ENCODE peak calls at places on chromosomes 5 and 9, in four cellular contexts. O is IMR-90, J is A549, M is GM12878. A is an unnamed sample.

GRCh38 chr5:103409013-103409670 is 150.6 kb downstream of the MACIR start:
- DNase-seq in O (no peak), J (no peak), M (no peak), A (no peak)

GRCh38 chr9:98550206-98550820 is 158.4 kb downstream of the GABBR2 start:
- DNase-seq in J (no peak), M (no peak), O (peak; percentile 82), A (no peak)

GRCh38 chr5:59746261-59746765 is 147.2 kb downstream of the PDE4D start:
- DNase-seq in J (peak; percentile 94), O (peak; percentile 6), M (no peak), A (no peak)

GRCh38 chr9:100575765-100576368 is 2.0 kb upstream of the CAVIN4 start:
- DNase-seq in M (no peak), O (peak; percentile 73), J (no peak), A (no peak)

GRCh38 chr9:129889936-129890717 is 54.9 kb downstream of the USP20 start:
- DNase-seq in J (no peak), O (no peak), M (peak; percentile 31), A (no peak)

GRCh38 chr9:14372437-14373318 is 58.7 kb upstream of the NFIB start:
- DNase-seq in J (peak; percentile 67), M (no peak), O (peak; percentile 69), A (no peak)

GRCh38 chr5:24535646-24536045 is 109.1 kb downstream of the CDH10 start:
- DNase-seq in M (no peak), O (no peak), J (peak; percentile 24), A (no peak)

GRCh38 chr5:168885324-168886120 is 306.4 kb upstream of the PANK3 start:
- DNase-seq in O (no peak), M (no peak), J (no peak), A (no peak)

GRCh38 chr5:87069974-87070608 is 197.6 kb upstream of the RASA1 start:
- DNase-seq in M (peak; percentile 59), J (peak; percentile 39), O (peak; percentile 77), A (no peak)

GRCh38 chr9:136088939-136089696 is 6.0 kb downstream of the NACC2 start:
- DNase-seq in M (no peak), J (no peak), O (no peak), A (no peak)

GRCh38 chr5:78501411-78502338 is 141.3 kb downstream of the SCAMP1 start:
- DNase-seq in J (no peak), O (no peak), M (no peak), A (no peak)

GRCh38 chr9:108850293-108850897 is 5.4 kb downstream of the ACTL7B start:
- DNase-seq in M (no peak), J (peak; percentile 39), O (peak; percentile 14), A (no peak)

GRCh38 chr5:38697013-38697412 is 140.6 kb upstream of the LIFR start:
- DNase-seq in O (no peak), M (no peak), J (no peak), A (no peak)

GRCh38 chr9:94905606-94906005 is 179.1 kb downstream of the AOPEP start:
- DNase-seq in O (no peak), M (no peak), J (peak; percentile 47), A (no peak)

GRCh38 chr5:62256161-62257017 is 49.6 kb upstream of the KIF2A start:
- DNase-seq in O (no peak), M (no peak), J (no peak), A (no peak)

GRCh38 chr9:84597131-84597530 is 72.4 kb upstream of the NTRK2 start:
- DNase-seq in M (peak; percentile 56), J (no peak), O (no peak), A (no peak)

GRCh38 chr9:90964101-90965020 is 162.7 kb downstream of the SYK start:
- DNase-seq in J (peak; percentile 34), O (no peak), M (no peak), A (no peak)

GRCh38 chr5:167356374-167356773 is 935.1 kb upstream of the WWC1 start:
- DNase-seq in J (no peak), O (no peak), M (no peak), A (no peak)

GRCh38 chr9:136927343-136928261 is 16.9 kb downstream of the FBXW5 start:
- DNase-seq in M (no peak), J (no peak), O (peak; percentile 28), A (no peak)

GRCh38 chr9:124242331-124243194 is 15.2 kb upstream of the NEK6 start:
- DNase-seq in J (no peak), M (no peak), O (peak; percentile 59), A (no peak)

GRCh38 chr9:124251188-124251587 is 6.6 kb upstream of the NEK6 start:
- DNase-seq in O (no peak), J (no peak), M (no peak), A (no peak)

GRCh38 chr9:124251605-124252366 is 6.0 kb upstream of the NEK6 start:
- DNase-seq in O (peak; percentile 78), M (no peak), J (peak; percentile 63), A (no peak)

GRCh38 chr9:124248992-124249391 is 8.8 kb upstream of the NEK6 start:
- DNase-seq in J (no peak), M (no peak), O (no peak), A (no peak)

DNA sequence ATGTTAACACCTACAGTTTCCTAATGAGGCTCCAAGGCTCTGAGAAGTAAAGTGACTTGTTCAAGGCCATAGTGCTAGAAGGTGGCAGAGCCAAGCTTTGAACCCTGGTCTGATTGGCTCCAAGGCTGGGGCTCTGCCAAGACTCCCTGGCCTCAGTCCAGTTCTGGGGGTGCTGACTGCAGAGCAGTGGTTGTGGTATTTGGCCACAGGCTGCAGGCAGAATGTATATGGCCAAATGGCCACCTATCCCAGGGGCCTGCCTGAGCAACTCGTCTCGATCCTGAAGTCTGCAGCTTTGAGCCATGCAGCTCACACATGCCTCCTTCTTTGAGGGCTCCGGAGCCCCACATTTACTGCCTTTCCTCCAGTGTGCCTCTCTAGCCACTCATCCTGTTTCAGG is 9.7 kb upstream of the NEK6 start:
- DNase-seq in O (no peak), J (no peak), M (no peak), A (no peak)
- TF ChIP-seq BHLHE40 in O (no peak), J (no peak), M (no peak), A (no peak)

GRCh38 chr5:170633235-170634041 is 129.6 kb downstream of the KCNIP1 start:
- DNase-seq in M (peak; percentile 20), J (peak; percentile 69), O (peak; percentile 65), A (peak; percentile 93)
- TF ChIP-seq BHLHE40 in M (no peak), J (no peak), O (no peak), A (no peak)

DNA sequence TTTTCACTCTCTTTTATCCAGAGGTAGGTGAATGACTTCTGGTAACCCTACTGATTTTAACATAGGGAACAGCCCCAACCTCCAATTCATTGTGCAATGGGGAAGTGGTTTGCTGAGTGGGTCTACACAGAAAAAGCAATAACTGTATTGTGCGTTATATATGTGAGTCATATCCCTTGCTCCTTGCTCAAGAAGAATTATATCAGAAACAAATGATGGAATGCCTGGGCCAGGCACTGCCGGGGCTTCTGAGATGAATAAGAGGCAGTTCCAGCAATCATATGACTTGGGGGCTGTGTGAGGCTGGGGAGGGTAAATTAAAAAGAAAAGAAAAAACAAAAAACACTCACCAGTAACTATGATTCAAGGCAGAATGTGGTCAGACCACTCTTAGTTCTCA is 79.2 kb upstream of the ABCA1 start:
- DNase-seq in O (peak; percentile 92), M (no peak), J (peak; percentile 68), A (no peak)
- TF ChIP-seq BHLHE40 in O (peak; percentile 6), M (no peak), J (no peak), A (no peak)

DNA sequence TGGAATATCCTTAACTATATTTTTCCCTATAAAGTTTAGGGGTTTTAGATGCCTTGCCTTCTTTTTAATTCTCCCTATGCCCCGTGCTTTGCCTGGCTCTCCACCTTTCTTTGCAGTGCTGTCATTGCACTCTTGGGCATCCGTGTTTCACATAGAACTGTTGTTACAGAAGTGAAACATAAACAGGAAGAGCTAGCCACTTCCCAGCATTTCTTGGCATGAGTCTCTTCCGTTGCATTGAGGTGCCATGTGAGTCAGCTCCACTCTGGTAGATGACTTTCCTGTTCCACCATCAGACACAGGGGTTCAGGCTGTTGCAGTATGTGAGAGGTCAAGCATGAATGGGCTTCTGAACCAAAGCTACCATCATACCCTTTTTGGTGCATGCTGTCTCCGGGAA is 73.4 kb downstream of the ANGPTL2 start:
- DNase-seq in M (peak; percentile 69), J (peak; percentile 29), O (peak; percentile 97), A (no peak)
- TF ChIP-seq BHLHE40 in M (no peak), J (no peak), O (peak; percentile 10), A (no peak)

GRCh38 chr9:76572205-76572550 is 113.2 kb downstream of the GCNT1 start:
- DNase-seq in O (no peak), M (no peak), J (no peak), A (no peak)
- TF ChIP-seq BHLHE40 in O (no peak), M (no peak), J (no peak), A (no peak)

GRCh38 chr5:1182360-1182632 is 19.1 kb upstream of the SLC6A19 start:
- DNase-seq in O (no peak), M (no peak), J (no peak), A (no peak)
- TF ChIP-seq BHLHE40 in O (no peak), M (no peak), J (no peak), A (no peak)